ENCODE peak calls at places on chromosome 10, in five cellular contexts. P is CD4-positive, CD25-positive, alpha-beta regulatory T cell; R is astrocyte; O is neuronal stem cell; K is CD8-positive, alpha-beta memory T cell. S is an unnamed sample.

GRCh38 chr10:14004536-14004935 is 326.2 kb downstream of the FRMD4A start:
- DNase-seq in P (no peak), K (no peak), O (no peak), R (no peak), S (no peak)

GRCh38 chr10:86295791-86296190 is 70.8 kb downstream of the GRID1 start:
- DNase-seq in K (no peak), P (no peak), O (no peak), R (no peak), S (no peak)

GRCh38 chr10:79445217-79445707 is at the start of gene ZCCHC24:
- DNase-seq in O (no peak), R (no peak), P (peak; percentile 50), K (no peak), S (peak; percentile 72)

GRCh38 chr10:2232479-2232878 is 495.2 kb upstream of the ADARB2 start:
- DNase-seq in O (no peak), R (no peak), K (no peak), P (no peak), S (no peak)

GRCh38 chr10:16986082-16986405 is 143.6 kb downstream of the CUBN start:
- DNase-seq in P (no peak), O (no peak), R (no peak), K (no peak), S (no peak)

GRCh38 chr10:6592080-6592479 is 12.0 kb upstream of the PRKCQ start:
- DNase-seq in O (no peak), K (no peak), R (no peak), P (peak; percentile 81), S (no peak)

GRCh38 chr10:128054163-128054970 is 71.9 kb downstream of the MKI67 start:
- DNase-seq in P (no peak), O (no peak), K (no peak), R (no peak), S (no peak)

GRCh38 chr10:116880716-116881440 is 31.6 kb downstream of the ENO4 start:
- DNase-seq in P (no peak), O (no peak), K (no peak), R (peak; percentile 37), S (no peak)

GRCh38 chr10:8628351-8628750 is 573.9 kb downstream of the GATA3 start:
- DNase-seq in O (no peak), K (no peak), P (no peak), R (no peak), S (no peak)

GRCh38 chr10:16950686-16951681 is 133.8 kb upstream of the RSU1 start:
- DNase-seq in O (peak; percentile 68), P (no peak), R (peak; percentile 81), K (no peak), S (peak; percentile 18)

GRCh38 chr10:86292462-86293322 is 73.9 kb downstream of the GRID1 start:
- DNase-seq in K (no peak), O (no peak), P (no peak), R (no peak), S (no peak)

GRCh38 chr10:83373659-83374058 is 765.6 kb upstream of the GHITM start:
- DNase-seq in O (no peak), K (no peak), R (peak; percentile 72), P (no peak), S (no peak)

GRCh38 chr10:35341521-35341920 is 5.2 kb downstream of the CCNY start:
- DNase-seq in P (peak; percentile 93), R (no peak), K (no peak), O (no peak), S (no peak)

GRCh38 chr10:102815790-102816549 is 21.2 kb downstream of the CYP17A1 start:
- DNase-seq in P (no peak), R (peak; percentile 93), K (no peak), O (no peak), S (no peak)

GRCh38 chr10:121675344-121675743 is 77.1 kb upstream of the FGFR2 start:
- DNase-seq in K (no peak), R (no peak), P (no peak), O (no peak), S (peak; percentile 19)

GRCh38 chr10:51386248-51386885 is 312.1 kb downstream of the PRKG1 start:
- DNase-seq in O (no peak), K (no peak), R (peak; percentile 86), P (no peak), S (no peak)

GRCh38 chr10:54594289-54594688 is 206.7 kb downstream of the PCDH15 start:
- DNase-seq in P (no peak), O (no peak), K (no peak), R (no peak), S (no peak)

GRCh38 chr10:85235258-85235657 is 906.9 kb downstream of the CCSER2 start:
- DNase-seq in R (no peak), P (no peak), O (no peak), K (no peak), S (no peak)

GRCh38 chr10:129078746-129079480 is 388.1 kb upstream of the MGMT start:
- DNase-seq in O (no peak), P (no peak), R (no peak), K (no peak), S (no peak)

GRCh38 chr10:124999433-125000365 is 57.8 kb downstream of the ZRANB1 start:
- DNase-seq in K (no peak), O (no peak), P (no peak), R (peak; percentile 90), S (peak; percentile 22)

GRCh38 chr10:125002044-125002422 is 60.1 kb downstream of the ZRANB1 start:
- DNase-seq in O (no peak), P (no peak), K (no peak), R (no peak), S (peak; percentile 8)

GRCh38 chr10:125002423-125003145 is 60.7 kb downstream of the ZRANB1 start:
- DNase-seq in P (no peak), R (no peak), O (no peak), K (no peak), S (peak; percentile 2)

GRCh38 chr10:125000366-125001312 is 58.7 kb downstream of the ZRANB1 start:
- DNase-seq in R (peak; percentile 78), P (peak; percentile 10), K (no peak), O (peak; percentile 41), S (peak; percentile 28)

GRCh38 chr10:125001313-125002043 is 59.6 kb downstream of the ZRANB1 start:
- DNase-seq in O (no peak), P (no peak), K (no peak), R (no peak), S (peak; percentile 19)
- H3K4me1 ChIP-seq in O (peaks cover 26% of the 10 kb centered on the region), P (no peaks in the 10 kb centered on the region), K (no peaks in the 10 kb centered on the region), R (peaks cover 23% of the 10 kb centered on the region), S (peaks cover 34% of the 10 kb centered on the region)

GRCh38 chr10:9848278-9848677 is 1169.4 kb upstream of the CELF2 start:
- DNase-seq in O (no peak), R (no peak), P (no peak), K (no peak), S (no peak)

GRCh38 chr10:9845075-9845474 is 1172.6 kb upstream of the CELF2 start:
- DNase-seq in P (no peak), O (no peak), R (no peak), K (no peak), S (no peak)

GRCh38 chr10:9850415-9850814 is 1167.3 kb upstream of the CELF2 start:
- DNase-seq in P (no peak), R (no peak), K (no peak), O (no peak), S (peak; percentile 63)

GRCh38 chr10:9851808-9852207 is 1165.9 kb upstream of the CELF2 start:
- DNase-seq in R (no peak), K (no peak), P (no peak), O (no peak), S (no peak)

GRCh38 chr10:9848981-9849380 is 1168.7 kb upstream of the CELF2 start:
- DNase-seq in R (no peak), O (no peak), K (no peak), P (no peak), S (no peak)
- H3K4me1 ChIP-seq in R (no peaks in the 10 kb centered on the region), O (no peaks in the 10 kb centered on the region), K (no peaks in the 10 kb centered on the region), P (no peaks in the 10 kb centered on the region), S (peaks cover 3% of the 10 kb centered on the region)

GRCh38 chr10:110499796-110500514 is 2.2 kb downstream of the DUSP5 start:
- DNase-seq in P (peak; percentile 4), K (no peak), O (no peak), R (no peak), S (no peak)

GRCh38 chr10:110498982-110499795 is 1.5 kb downstream of the DUSP5 start:
- DNase-seq in P (peak; percentile 71), K (peak; percentile 36), R (peak; percentile 60), O (no peak), S (peak; percentile 42)

GRCh38 chr10:110496553-110497437 is 912 bp upstream of the DUSP5 start:
- DNase-seq in R (no peak), K (no peak), O (no peak), P (peak; percentile 11), S (no peak)

GRCh38 chr10:110497438-110498086 is at the start of gene DUSP5:
- DNase-seq in R (peak; percentile 85), P (peak; percentile 95), K (peak; percentile 92), O (peak; percentile 97), S (peak; percentile 93)

GRCh38 chr10:110498087-110498981 is 627 bp downstream of the DUSP5 start:
- DNase-seq in P (peak; percentile 72), O (no peak), R (peak; percentile 41), K (peak; percentile 50), S (peak; percentile 49)
- H3K4me1 ChIP-seq in P (peaks cover 68% of the 10 kb centered on the region), O (peaks cover 28% of the 10 kb centered on the region), R (peaks cover 58% of the 10 kb centered on the region), K (peaks cover 63% of the 10 kb centered on the region), S (peaks cover 46% of the 10 kb centered on the region)

GRCh38 chr10:37680243-37680683 is 177.1 kb downstream of the ZNF248 start:
- DNase-seq in K (no peak), R (no peak), O (no peak), P (no peak), S (no peak)
- H3K4me1 ChIP-seq in K (no peaks in the 10 kb centered on the region), R (no peaks in the 10 kb centered on the region), O (no peaks in the 10 kb centered on the region), P (no peaks in the 10 kb centered on the region), S (no peaks in the 10 kb centered on the region)

GRCh38 chr10:92737484-92737883 is 47.7 kb downstream of the HHEX start:
- DNase-seq in O (no peak), R (no peak), K (no peak), P (no peak), S (no peak)

GRCh38 chr10:92734288-92734687 is 44.5 kb downstream of the HHEX start:
- DNase-seq in R (no peak), P (no peak), O (no peak), K (no peak), S (no peak)

GRCh38 chr10:92732958-92733357 is 43.2 kb downstream of the HHEX start:
- DNase-seq in O (no peak), P (no peak), R (no peak), K (no peak), S (no peak)

GRCh38 chr10:92740762-92741161 is 51.0 kb downstream of the HHEX start:
- DNase-seq in K (no peak), O (no peak), R (peak; percentile 22), P (no peak), S (no peak)

DNA sequence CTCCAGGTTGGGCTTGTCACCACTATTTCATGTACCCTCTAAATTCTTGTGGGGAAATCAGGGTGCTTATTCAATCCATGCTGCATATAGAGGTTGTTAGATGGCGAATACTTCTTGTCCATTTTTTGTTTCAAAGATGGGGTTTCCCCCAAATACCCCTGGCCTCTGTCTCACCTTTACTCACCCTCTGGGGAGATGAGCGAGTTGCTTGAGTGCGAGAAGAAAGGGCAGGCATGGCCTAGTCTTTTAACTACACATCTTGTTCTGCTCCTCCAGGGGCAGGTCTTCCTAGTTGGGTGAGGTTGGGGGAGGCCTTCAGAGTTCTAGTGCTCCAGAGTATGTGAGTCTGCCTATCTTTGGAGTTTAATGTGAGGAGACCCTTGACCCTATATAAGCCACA is 46.2 kb downstream of the HHEX start:
- DNase-seq in R (no peak), O (no peak), K (no peak), P (no peak), S (no peak)
- H3K4me1 ChIP-seq in R (no peaks in the 10 kb centered on the region), O (no peaks in the 10 kb centered on the region), K (no peaks in the 10 kb centered on the region), P (no peaks in the 10 kb centered on the region), S (no peaks in the 10 kb centered on the region)